ENCODE peak calls at places on chromosomes 5 and 9, in six cellular contexts. A is aorta; C is breast epithelium; D is stomach; Y is CD8-positive, alpha-beta memory T cell; U is lung. J is an unnamed sample.

GRCh38 chr5:139669681-139670368 is 21.7 kb downstream of the CXXC5 start:
- DNase-seq in Y (peak), C (no peak), D (peak), U (no peak), A (no peak), J (no peak)

GRCh38 chr5:84191296-84191695 is 193.4 kb downstream of the EDIL3 start:
- DNase-seq in U (no peak), D (no peak), C (no peak), A (no peak), Y (no peak), J (no peak)

GRCh38 chr5:105448251-105448650 is 1885.7 kb upstream of the NUDT12 start:
- DNase-seq in A (no peak), Y (no peak), C (no peak), D (no peak), U (no peak), J (no peak)

GRCh38 chr5:152990771-152991170 is 499.7 kb upstream of the GRIA1 start:
- DNase-seq in C (no peak), A (no peak), U (no peak), Y (no peak), D (no peak), J (no peak)

GRCh38 chr5:126624534-126624933 is 23.8 kb downstream of the PHAX start:
- DNase-seq in Y (no peak), A (no peak), D (no peak), C (no peak), U (no peak), J (peak)

GRCh38 chr5:90055831-90056328 is 353.7 kb downstream of the CETN3 start:
- DNase-seq in U (no peak), Y (no peak), D (no peak), A (no peak), C (no peak), J (peak)

GRCh38 chr9:34654317-34655083 is 2.5 kb downstream of the IL11RA start:
- DNase-seq in U (no peak), A (peak), D (peak), C (peak), Y (no peak), J (no peak)

GRCh38 chr5:14917719-14918118 is 46.1 kb upstream of the ANKH start:
- DNase-seq in C (no peak), D (no peak), U (no peak), Y (no peak), A (no peak), J (no peak)

GRCh38 chr9:123350590-123351310 is 5.2 kb upstream of the CRB2 start:
- DNase-seq in D (no peak), A (no peak), Y (no peak), C (no peak), U (no peak), J (no peak)

GRCh38 chr5:23084815-23085214 is 231.7 kb upstream of the CDH12 start:
- DNase-seq in Y (no peak), C (no peak), A (no peak), D (no peak), U (no peak), J (no peak)

GRCh38 chr5:171595801-171596231 is 176.4 kb downstream of the FGF18 start:
- DNase-seq in D (no peak), U (no peak), C (no peak), A (no peak), Y (no peak), J (peak)

GRCh38 chr5:38556115-38556598 is 289 bp downstream of the LIFR start:
- DNase-seq in A (no peak), D (no peak), Y (no peak), U (no peak), C (no peak), J (peak)

GRCh38 chr5:115551415-115551814 is 6.8 kb upstream of the FEM1C start:
- DNase-seq in D (no peak), C (no peak), U (no peak), A (no peak), Y (no peak), J (no peak)

GRCh38 chr5:1065891-1066650 is 45.8 kb downstream of the SLC12A7 start:
- DNase-seq in C (no peak), Y (no peak), U (no peak), D (no peak), A (no peak), J (no peak)

GRCh38 chr5:136031713-136032112 is 2.9 kb downstream of the TGFBI start:
- DNase-seq in C (no peak), A (no peak), Y (no peak), D (no peak), U (no peak), J (no peak)

GRCh38 chr5:38382898-38383297 is 124.5 kb downstream of the EGFLAM start:
- DNase-seq in U (peak), Y (peak), A (peak), D (peak), C (peak), J (peak)

GRCh38 chr9:103707181-103707580 is 386.9 kb upstream of the SMC2 start:
- DNase-seq in C (no peak), Y (no peak), D (no peak), U (no peak), A (no peak), J (no peak)

GRCh38 chr5:9302228-9302627 is 243.6 kb downstream of the SEMA5A start:
- DNase-seq in D (no peak), C (no peak), Y (no peak), U (no peak), A (no peak), J (no peak)

GRCh38 chr9:98913044-98913443 is 30.7 kb upstream of the COL15A1 start:
- DNase-seq in C (no peak), Y (no peak), U (no peak), D (no peak), A (no peak), J (no peak)

GRCh38 chr9:98917691-98918487 is 25.8 kb upstream of the COL15A1 start:
- DNase-seq in U (no peak), C (no peak), A (no peak), D (peak), Y (no peak), J (no peak)

GRCh38 chr9:98916660-98917059 is 27.0 kb upstream of the COL15A1 start:
- DNase-seq in C (no peak), Y (no peak), U (no peak), D (no peak), A (no peak), J (no peak)

GRCh38 chr9:98913705-98914104 is 30.0 kb upstream of the COL15A1 start:
- DNase-seq in U (no peak), C (no peak), A (no peak), Y (no peak), D (no peak), J (no peak)

DNA sequence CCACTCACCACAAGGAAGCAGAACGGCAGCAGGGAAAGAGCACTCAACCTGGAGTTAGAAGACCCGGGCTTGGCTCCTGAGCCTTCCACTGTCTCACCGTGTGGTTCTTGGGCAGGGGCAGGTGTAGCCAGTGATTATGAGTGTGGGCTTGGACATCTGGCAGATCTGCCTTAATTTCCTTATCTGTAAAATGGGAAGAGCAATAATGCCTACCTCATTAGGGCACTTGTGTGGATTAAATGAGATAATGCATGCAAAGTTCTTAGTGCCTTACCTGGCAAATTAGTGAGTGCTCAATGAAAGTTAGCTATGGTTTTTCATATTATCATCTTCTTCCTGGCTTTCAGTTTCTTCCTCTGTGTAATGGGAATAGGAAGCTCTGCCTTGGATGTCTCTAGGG is 28.1 kb upstream of the COL15A1 start:
- DNase-seq in U (no peak), D (no peak), C (no peak), Y (no peak), A (no peak), J (no peak)
- H3K27ac ChIP-seq in U (no peak), D (no peak), C (no peak), Y (no peak), A (no peak), J (no peak)

GRCh38 chr9:121498487-121499176 is 1.0 kb downstream of the GGTA1 start:
- DNase-seq in U (no peak), Y (no peak), C (no peak), A (no peak), D (peak), J (no peak)
- H3K27ac ChIP-seq in U (no peak), Y (no peak), C (peak), A (no peak), D (peak), J (no peak)

GRCh38 chr5:142426676-142427364 is 102.0 kb upstream of the SPRY4 start:
- DNase-seq in D (no peak), Y (no peak), U (no peak), A (no peak), C (no peak), J (no peak)
- H3K27ac ChIP-seq in D (peak), Y (no peak), U (peak), A (no peak), C (peak), J (peak)

GRCh38 chr9:121353246-121353975 is 16.6 kb downstream of the STOM start:
- DNase-seq in C (no peak), A (no peak), D (no peak), U (no peak), Y (peak), J (no peak)
- H3K27ac ChIP-seq in C (peak), A (peak), D (peak), U (peak), Y (peak), J (peak)